ENCODE peak calls at places on chromosome 14, in ten cellular contexts. One of them, this sample, is unnamed.

GRCh38 chr14:24367506-24368214 is at the start of gene NFATC4:
- DNase-seq in astrocyte of the cerebellum: peak
- DNase-seq in IMR-90: peak
- DNase-seq in ovary: peak
- DNase-seq in AG10803: peak
- DNase-seq in breast epithelium: peak
- DNase-seq in GM12865: peak
- DNase-seq in astrocyte of the spinal cord: peak
- DNase-seq in left ventricle myocardium inferior: peak
- DNase-seq in CD8-positive, alpha-beta T cell: no peak
- DNase-seq in this sample: peak

GRCh38 chr14:103528512-103529382 is at the start of gene TRMT61A:
- DNase-seq in ovary: peak
- DNase-seq in IMR-90: peak
- DNase-seq in astrocyte of the spinal cord: peak
- DNase-seq in GM12865: peak
- DNase-seq in astrocyte of the cerebellum: peak
- DNase-seq in left ventricle myocardium inferior: peak
- DNase-seq in AG10803: peak
- DNase-seq in CD8-positive, alpha-beta T cell: peak
- DNase-seq in breast epithelium: peak
- DNase-seq in this sample: peak

GRCh38 chr14:32702571-32702970 is 236.1 kb upstream of the NPAS3 start:
- DNase-seq in GM12865: peak
- DNase-seq in CD8-positive, alpha-beta T cell: no peak
- DNase-seq in AG10803: peak
- DNase-seq in astrocyte of the cerebellum: no peak
- DNase-seq in IMR-90: no peak
- DNase-seq in astrocyte of the spinal cord: peak
- DNase-seq in ovary: peak
- DNase-seq in breast epithelium: peak
- DNase-seq in left ventricle myocardium inferior: peak
- DNase-seq in this sample: no peak

GRCh38 chr14:31605702-31606101 is 44.5 kb downstream of the NUBPL start:
- DNase-seq in AG10803: no peak
- DNase-seq in astrocyte of the spinal cord: no peak
- DNase-seq in GM12865: no peak
- DNase-seq in astrocyte of the cerebellum: no peak
- DNase-seq in left ventricle myocardium inferior: no peak
- DNase-seq in ovary: no peak
- DNase-seq in breast epithelium: no peak
- DNase-seq in IMR-90: no peak
- DNase-seq in CD8-positive, alpha-beta T cell: no peak
- DNase-seq in this sample: no peak

GRCh38 chr14:35050652-35051051 is 4.6 kb downstream of the FAM177A1 start:
- DNase-seq in breast epithelium: no peak
- DNase-seq in AG10803: peak
- DNase-seq in ovary: no peak
- DNase-seq in CD8-positive, alpha-beta T cell: no peak
- DNase-seq in left ventricle myocardium inferior: no peak
- DNase-seq in IMR-90: peak
- DNase-seq in astrocyte of the spinal cord: peak
- DNase-seq in astrocyte of the cerebellum: no peak
- DNase-seq in GM12865: no peak
- DNase-seq in this sample: no peak

GRCh38 chr14:81727243-81727642 is 193.6 kb upstream of the SEL1L start:
- DNase-seq in astrocyte of the spinal cord: peak
- DNase-seq in CD8-positive, alpha-beta T cell: no peak
- DNase-seq in AG10803: no peak
- DNase-seq in ovary: no peak
- DNase-seq in left ventricle myocardium inferior: no peak
- DNase-seq in IMR-90: no peak
- DNase-seq in GM12865: no peak
- DNase-seq in astrocyte of the cerebellum: peak
- DNase-seq in breast epithelium: no peak
- DNase-seq in this sample: peak

GRCh38 chr14:77276295-77276935 is 5.4 kb upstream of the NGB start:
- DNase-seq in GM12865: no peak
- DNase-seq in ovary: no peak
- DNase-seq in IMR-90: no peak
- DNase-seq in astrocyte of the cerebellum: no peak
- DNase-seq in astrocyte of the spinal cord: no peak
- DNase-seq in breast epithelium: no peak
- DNase-seq in AG10803: no peak
- DNase-seq in CD8-positive, alpha-beta T cell: no peak
- DNase-seq in left ventricle myocardium inferior: no peak
- DNase-seq in this sample: no peak

GRCh38 chr14:72909163-72909562 is 15.3 kb upstream of the DPF3 start:
- DNase-seq in GM12865: no peak
- DNase-seq in ovary: no peak
- DNase-seq in left ventricle myocardium inferior: no peak
- DNase-seq in astrocyte of the spinal cord: no peak
- DNase-seq in astrocyte of the cerebellum: no peak
- DNase-seq in breast epithelium: no peak
- DNase-seq in AG10803: peak
- DNase-seq in IMR-90: no peak
- DNase-seq in CD8-positive, alpha-beta T cell: no peak
- DNase-seq in this sample: no peak

GRCh38 chr14:76929927-76930326 is 98.6 kb downstream of the IRF2BPL start:
- DNase-seq in left ventricle myocardium inferior: no peak
- DNase-seq in CD8-positive, alpha-beta T cell: peak
- DNase-seq in astrocyte of the cerebellum: no peak
- DNase-seq in IMR-90: no peak
- DNase-seq in ovary: no peak
- DNase-seq in breast epithelium: no peak
- DNase-seq in astrocyte of the spinal cord: no peak
- DNase-seq in GM12865: peak
- DNase-seq in AG10803: peak
- DNase-seq in this sample: no peak

GRCh38 chr14:55807536-55807935 is 227.5 kb downstream of the KTN1 start:
- DNase-seq in IMR-90: no peak
- DNase-seq in ovary: peak
- DNase-seq in astrocyte of the cerebellum: no peak
- DNase-seq in CD8-positive, alpha-beta T cell: no peak
- DNase-seq in GM12865: peak
- DNase-seq in left ventricle myocardium inferior: no peak
- DNase-seq in AG10803: no peak
- DNase-seq in breast epithelium: no peak
- DNase-seq in astrocyte of the spinal cord: no peak
- DNase-seq in this sample: no peak

GRCh38 chr14:52833891-52834290 is 42.5 kb upstream of the GNPNAT1 start:
- DNase-seq in CD8-positive, alpha-beta T cell: no peak
- DNase-seq in breast epithelium: no peak
- DNase-seq in astrocyte of the spinal cord: no peak
- DNase-seq in ovary: no peak
- DNase-seq in AG10803: no peak
- DNase-seq in astrocyte of the cerebellum: no peak
- DNase-seq in IMR-90: no peak
- DNase-seq in GM12865: no peak
- DNase-seq in left ventricle myocardium inferior: no peak
- DNase-seq in this sample: no peak

GRCh38 chr14:34018564-34019244 is 67.8 kb upstream of the EGLN3 start:
- DNase-seq in ovary: no peak
- DNase-seq in IMR-90: no peak
- DNase-seq in breast epithelium: no peak
- DNase-seq in astrocyte of the cerebellum: no peak
- DNase-seq in astrocyte of the spinal cord: no peak
- DNase-seq in AG10803: no peak
- DNase-seq in GM12865: peak
- DNase-seq in CD8-positive, alpha-beta T cell: no peak
- DNase-seq in left ventricle myocardium inferior: peak
- DNase-seq in this sample: no peak

GRCh38 chr14:100771121-100771800 is 44.6 kb downstream of the DLK1 start:
- DNase-seq in GM12865: no peak
- DNase-seq in left ventricle myocardium inferior: no peak
- DNase-seq in astrocyte of the spinal cord: no peak
- DNase-seq in breast epithelium: no peak
- DNase-seq in CD8-positive, alpha-beta T cell: no peak
- DNase-seq in astrocyte of the cerebellum: no peak
- DNase-seq in IMR-90: no peak
- DNase-seq in AG10803: no peak
- DNase-seq in ovary: no peak
- DNase-seq in this sample: no peak

GRCh38 chr14:96901227-96901626 is 104.0 kb downstream of the VRK1 start:
- DNase-seq in astrocyte of the spinal cord: no peak
- DNase-seq in CD8-positive, alpha-beta T cell: no peak
- DNase-seq in GM12865: peak
- DNase-seq in breast epithelium: no peak
- DNase-seq in left ventricle myocardium inferior: no peak
- DNase-seq in AG10803: no peak
- DNase-seq in ovary: no peak
- DNase-seq in astrocyte of the cerebellum: no peak
- DNase-seq in IMR-90: no peak
- DNase-seq in this sample: peak
- H3K4me3 ChIP-seq in astrocyte of the spinal cord: no peak
- H3K4me3 ChIP-seq in CD8-positive, alpha-beta T cell: no peak
- H3K4me3 ChIP-seq in GM12865: no peak
- H3K4me3 ChIP-seq in breast epithelium: no peak
- H3K4me3 ChIP-seq in left ventricle myocardium inferior: no peak
- H3K4me3 ChIP-seq in AG10803: no peak
- H3K4me3 ChIP-seq in ovary: no peak
- H3K4me3 ChIP-seq in astrocyte of the cerebellum: no peak
- H3K4me3 ChIP-seq in IMR-90: no peak
- H3K4me3 ChIP-seq in this sample: no peak

GRCh38 chr14:56878766-56879165 is 68.5 kb upstream of the OTX2 start:
- DNase-seq in breast epithelium: no peak
- DNase-seq in left ventricle myocardium inferior: no peak
- DNase-seq in AG10803: no peak
- DNase-seq in astrocyte of the cerebellum: no peak
- DNase-seq in CD8-positive, alpha-beta T cell: no peak
- DNase-seq in ovary: no peak
- DNase-seq in IMR-90: no peak
- DNase-seq in GM12865: no peak
- DNase-seq in astrocyte of the spinal cord: no peak
- DNase-seq in this sample: no peak

GRCh38 chr14:56868660-56869059 is 58.4 kb upstream of the OTX2 start:
- DNase-seq in ovary: no peak
- DNase-seq in IMR-90: no peak
- DNase-seq in breast epithelium: no peak
- DNase-seq in astrocyte of the spinal cord: no peak
- DNase-seq in GM12865: no peak
- DNase-seq in AG10803: no peak
- DNase-seq in astrocyte of the cerebellum: no peak
- DNase-seq in CD8-positive, alpha-beta T cell: no peak
- DNase-seq in left ventricle myocardium inferior: no peak
- DNase-seq in this sample: no peak

GRCh38 chr14:56870336-56870735 is 60.1 kb upstream of the OTX2 start:
- DNase-seq in CD8-positive, alpha-beta T cell: no peak
- DNase-seq in left ventricle myocardium inferior: no peak
- DNase-seq in GM12865: no peak
- DNase-seq in astrocyte of the cerebellum: no peak
- DNase-seq in astrocyte of the spinal cord: no peak
- DNase-seq in ovary: no peak
- DNase-seq in breast epithelium: no peak
- DNase-seq in IMR-90: no peak
- DNase-seq in AG10803: no peak
- DNase-seq in this sample: no peak

GRCh38 chr14:56875104-56875675 is 64.9 kb upstream of the OTX2 start:
- DNase-seq in astrocyte of the cerebellum: no peak
- DNase-seq in IMR-90: no peak
- DNase-seq in CD8-positive, alpha-beta T cell: no peak
- DNase-seq in astrocyte of the spinal cord: no peak
- DNase-seq in left ventricle myocardium inferior: no peak
- DNase-seq in GM12865: no peak
- DNase-seq in breast epithelium: no peak
- DNase-seq in ovary: no peak
- DNase-seq in AG10803: no peak
- DNase-seq in this sample: no peak

DNA sequence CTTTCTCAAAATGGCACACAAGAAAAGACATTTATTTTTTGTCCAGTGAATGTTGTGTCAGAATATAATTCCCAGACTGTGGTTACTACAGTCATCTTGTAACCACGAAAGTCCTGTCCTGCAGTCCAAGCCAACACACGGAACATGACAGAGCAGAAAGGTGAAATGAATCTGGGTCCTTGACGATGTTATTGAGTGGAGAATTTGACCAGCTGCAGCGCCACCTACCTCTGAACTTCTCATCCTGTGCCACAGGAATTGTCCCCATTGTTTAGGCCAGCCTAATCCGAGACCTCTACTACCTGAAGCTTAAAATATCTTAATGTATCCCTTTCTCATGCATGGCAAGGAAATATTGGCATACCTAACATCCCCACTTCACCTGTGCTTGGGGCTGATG is 64.1 kb upstream of the OTX2 start:
- DNase-seq in GM12865: peak
- DNase-seq in breast epithelium: no peak
- DNase-seq in astrocyte of the cerebellum: no peak
- DNase-seq in left ventricle myocardium inferior: no peak
- DNase-seq in AG10803: no peak
- DNase-seq in astrocyte of the spinal cord: no peak
- DNase-seq in CD8-positive, alpha-beta T cell: no peak
- DNase-seq in IMR-90: no peak
- DNase-seq in ovary: no peak
- DNase-seq in this sample: peak
- TF ChIP-seq CTCF in GM12865: peak
- TF ChIP-seq CTCF in breast epithelium: no peak
- TF ChIP-seq CTCF in astrocyte of the cerebellum: no peak
- TF ChIP-seq CTCF in left ventricle myocardium inferior: peak
- TF ChIP-seq CTCF in AG10803: no peak
- TF ChIP-seq CTCF in astrocyte of the spinal cord: no peak
- TF ChIP-seq CTCF in CD8-positive, alpha-beta T cell: no peak
- TF ChIP-seq CTCF in IMR-90: peak
- TF ChIP-seq CTCF in ovary: no peak
- TF ChIP-seq CTCF in this sample: peak

GRCh38 chr14:80211143-80212024 is at the start of gene DIO2:
- DNase-seq in GM12865: no peak
- DNase-seq in left ventricle myocardium inferior: peak
- DNase-seq in astrocyte of the spinal cord: no peak
- DNase-seq in AG10803: peak
- DNase-seq in ovary: no peak
- DNase-seq in IMR-90: peak
- DNase-seq in astrocyte of the cerebellum: no peak
- DNase-seq in CD8-positive, alpha-beta T cell: no peak
- DNase-seq in breast epithelium: no peak
- DNase-seq in this sample: no peak
- H3K4me3 ChIP-seq in GM12865: no peak
- H3K4me3 ChIP-seq in left ventricle myocardium inferior: peak
- H3K4me3 ChIP-seq in astrocyte of the spinal cord: peak
- H3K4me3 ChIP-seq in AG10803: peak
- H3K4me3 ChIP-seq in ovary: no peak
- H3K4me3 ChIP-seq in IMR-90: peak
- H3K4me3 ChIP-seq in astrocyte of the cerebellum: peak
- H3K4me3 ChIP-seq in CD8-positive, alpha-beta T cell: no peak
- H3K4me3 ChIP-seq in breast epithelium: peak
- H3K4me3 ChIP-seq in this sample: no peak

DNA sequence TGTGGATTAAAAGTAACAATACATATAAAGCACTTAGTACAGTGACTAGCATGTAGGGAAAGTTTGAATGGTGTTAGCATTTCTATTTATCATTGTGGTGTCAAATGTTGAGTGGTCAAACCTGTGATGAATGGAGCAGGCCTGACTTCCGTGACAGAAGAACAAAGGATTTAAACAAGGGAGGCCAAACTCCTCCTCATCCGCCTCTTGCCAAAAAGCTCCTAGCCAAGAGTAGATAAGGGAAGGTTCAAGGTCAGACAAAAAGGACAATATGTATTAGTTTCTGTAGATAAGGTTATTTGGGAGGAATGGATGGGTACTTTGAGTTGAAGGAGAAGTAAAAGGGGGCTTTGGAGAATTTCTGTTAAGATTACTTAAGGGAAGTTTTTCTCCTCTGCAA is 6.5 kb downstream of the RNASE7 start:
- DNase-seq in GM12865: no peak
- DNase-seq in breast epithelium: no peak
- DNase-seq in astrocyte of the cerebellum: no peak
- DNase-seq in AG10803: no peak
- DNase-seq in astrocyte of the spinal cord: no peak
- DNase-seq in CD8-positive, alpha-beta T cell: no peak
- DNase-seq in ovary: no peak
- DNase-seq in left ventricle myocardium inferior: no peak
- DNase-seq in IMR-90: no peak
- DNase-seq in this sample: no peak
- TF ChIP-seq CTCF in GM12865: no peak
- TF ChIP-seq CTCF in breast epithelium: no peak
- TF ChIP-seq CTCF in astrocyte of the cerebellum: no peak
- TF ChIP-seq CTCF in AG10803: no peak
- TF ChIP-seq CTCF in astrocyte of the spinal cord: no peak
- TF ChIP-seq CTCF in CD8-positive, alpha-beta T cell: no peak
- TF ChIP-seq CTCF in ovary: no peak
- TF ChIP-seq CTCF in left ventricle myocardium inferior: no peak
- TF ChIP-seq CTCF in IMR-90: no peak
- TF ChIP-seq CTCF in this sample: no peak